ENCODE peak calls at places on chromosomes 5 and 9, in eight cellular contexts. One of them, this sample, is unnamed.

GRCh38 chr5:168328804-168329203 is 37.4 kb downstream of the WWC1 start:
- DNase-seq in foreskin fibroblast: no peak
- DNase-seq in bronchial epithelial cell: no peak
- DNase-seq in brain microvascular endothelial cell: no peak
- DNase-seq in AG10803: no peak
- DNase-seq in A549: peak
- DNase-seq in Peyer's patch: no peak
- DNase-seq in kidney epithelial cell: no peak
- DNase-seq in this sample: no peak

GRCh38 chr5:64462391-64462790 is 43.4 kb upstream of the RGS7BP start:
- DNase-seq in foreskin fibroblast: no peak
- DNase-seq in bronchial epithelial cell: no peak
- DNase-seq in brain microvascular endothelial cell: no peak
- DNase-seq in AG10803: no peak
- DNase-seq in A549: no peak
- DNase-seq in Peyer's patch: no peak
- DNase-seq in kidney epithelial cell: no peak
- DNase-seq in this sample: no peak

GRCh38 chr5:52870448-52870847 is 82.7 kb downstream of the ITGA1 start:
- DNase-seq in foreskin fibroblast: peak
- DNase-seq in bronchial epithelial cell: peak
- DNase-seq in brain microvascular endothelial cell: peak
- DNase-seq in AG10803: peak
- DNase-seq in A549: peak
- DNase-seq in Peyer's patch: no peak
- DNase-seq in kidney epithelial cell: peak
- DNase-seq in this sample: no peak

GRCh38 chr5:151451626-151452520 is 4.5 kb downstream of the SLC36A1 start:
- DNase-seq in foreskin fibroblast: peak
- DNase-seq in bronchial epithelial cell: peak
- DNase-seq in brain microvascular endothelial cell: peak
- DNase-seq in AG10803: peak
- DNase-seq in A549: peak
- DNase-seq in Peyer's patch: no peak
- DNase-seq in kidney epithelial cell: no peak
- DNase-seq in this sample: no peak

GRCh38 chr5:157303667-157304327 is 37.9 kb downstream of the CYFIP2 start:
- DNase-seq in foreskin fibroblast: no peak
- DNase-seq in bronchial epithelial cell: no peak
- DNase-seq in brain microvascular endothelial cell: no peak
- DNase-seq in AG10803: no peak
- DNase-seq in A549: peak
- DNase-seq in Peyer's patch: no peak
- DNase-seq in kidney epithelial cell: no peak
- DNase-seq in this sample: no peak

GRCh38 chr9:130258999-130259398 is 6.6 kb upstream of the HMCN2 start:
- DNase-seq in foreskin fibroblast: no peak
- DNase-seq in bronchial epithelial cell: no peak
- DNase-seq in brain microvascular endothelial cell: no peak
- DNase-seq in AG10803: no peak
- DNase-seq in A549: no peak
- DNase-seq in Peyer's patch: no peak
- DNase-seq in kidney epithelial cell: no peak
- DNase-seq in this sample: no peak

GRCh38 chr5:174325441-174325840 is 279.9 kb downstream of the NSG2 start:
- DNase-seq in foreskin fibroblast: no peak
- DNase-seq in bronchial epithelial cell: no peak
- DNase-seq in brain microvascular endothelial cell: no peak
- DNase-seq in AG10803: no peak
- DNase-seq in A549: no peak
- DNase-seq in Peyer's patch: no peak
- DNase-seq in kidney epithelial cell: no peak
- DNase-seq in this sample: no peak

GRCh38 chr5:98605010-98605425 is 168.4 kb upstream of the RGMB start:
- DNase-seq in foreskin fibroblast: peak
- DNase-seq in bronchial epithelial cell: peak
- DNase-seq in brain microvascular endothelial cell: peak
- DNase-seq in AG10803: no peak
- DNase-seq in A549: no peak
- DNase-seq in Peyer's patch: no peak
- DNase-seq in kidney epithelial cell: no peak
- DNase-seq in this sample: peak

GRCh38 chr9:77016526-77017504 is 2.6 kb upstream of the FOXB2 start:
- DNase-seq in foreskin fibroblast: no peak
- DNase-seq in bronchial epithelial cell: no peak
- DNase-seq in brain microvascular endothelial cell: no peak
- DNase-seq in AG10803: no peak
- DNase-seq in A549: no peak
- DNase-seq in Peyer's patch: no peak
- DNase-seq in kidney epithelial cell: no peak
- DNase-seq in this sample: no peak

GRCh38 chr9:6931913-6932312 is 174.1 kb downstream of the KDM4C start:
- DNase-seq in foreskin fibroblast: peak
- DNase-seq in bronchial epithelial cell: peak
- DNase-seq in brain microvascular endothelial cell: peak
- DNase-seq in AG10803: peak
- DNase-seq in A549: peak
- DNase-seq in Peyer's patch: no peak
- DNase-seq in kidney epithelial cell: peak
- DNase-seq in this sample: peak

GRCh38 chr5:93902288-93902687 is 160.9 kb upstream of the POU5F2 start:
- DNase-seq in foreskin fibroblast: no peak
- DNase-seq in bronchial epithelial cell: no peak
- DNase-seq in brain microvascular endothelial cell: no peak
- DNase-seq in AG10803: no peak
- DNase-seq in A549: no peak
- DNase-seq in Peyer's patch: no peak
- DNase-seq in kidney epithelial cell: no peak
- DNase-seq in this sample: no peak

GRCh38 chr5:172403822-172404221 is 50.5 kb downstream of the SH3PXD2B start:
- DNase-seq in foreskin fibroblast: no peak
- DNase-seq in bronchial epithelial cell: no peak
- DNase-seq in brain microvascular endothelial cell: no peak
- DNase-seq in AG10803: no peak
- DNase-seq in A549: no peak
- DNase-seq in Peyer's patch: no peak
- DNase-seq in kidney epithelial cell: no peak
- DNase-seq in this sample: no peak

GRCh38 chr5:128144491-128144890 is 60.9 kb downstream of the SLC12A2 start:
- DNase-seq in foreskin fibroblast: no peak
- DNase-seq in bronchial epithelial cell: no peak
- DNase-seq in brain microvascular endothelial cell: peak
- DNase-seq in AG10803: peak
- DNase-seq in A549: no peak
- DNase-seq in Peyer's patch: no peak
- DNase-seq in kidney epithelial cell: peak
- DNase-seq in this sample: no peak

GRCh38 chr9:85290019-85290418 is 451.7 kb downstream of the AGTPBP1 start:
- DNase-seq in foreskin fibroblast: no peak
- DNase-seq in bronchial epithelial cell: no peak
- DNase-seq in brain microvascular endothelial cell: no peak
- DNase-seq in AG10803: no peak
- DNase-seq in A549: no peak
- DNase-seq in Peyer's patch: no peak
- DNase-seq in kidney epithelial cell: no peak
- DNase-seq in this sample: no peak

GRCh38 chr9:137353223-137354152 is 51.4 kb upstream of the NRARP start:
- DNase-seq in foreskin fibroblast: no peak
- DNase-seq in bronchial epithelial cell: no peak
- DNase-seq in brain microvascular endothelial cell: no peak
- DNase-seq in AG10803: no peak
- DNase-seq in A549: no peak
- DNase-seq in Peyer's patch: no peak
- DNase-seq in kidney epithelial cell: no peak
- DNase-seq in this sample: no peak

GRCh38 chr9:136857166-136857565 is 5.0 kb downstream of the MAMDC4 start:
- DNase-seq in foreskin fibroblast: no peak
- DNase-seq in bronchial epithelial cell: no peak
- DNase-seq in brain microvascular endothelial cell: no peak
- DNase-seq in AG10803: no peak
- DNase-seq in A549: no peak
- DNase-seq in Peyer's patch: no peak
- DNase-seq in kidney epithelial cell: no peak
- DNase-seq in this sample: no peak

GRCh38 chr5:92328584-92329259 is 945.6 kb upstream of the ARRDC3 start:
- DNase-seq in foreskin fibroblast: peak
- DNase-seq in bronchial epithelial cell: no peak
- DNase-seq in brain microvascular endothelial cell: no peak
- DNase-seq in AG10803: no peak
- DNase-seq in A549: no peak
- DNase-seq in Peyer's patch: no peak
- DNase-seq in kidney epithelial cell: no peak
- DNase-seq in this sample: no peak

GRCh38 chr5:2014058-2014610 is 131.4 kb upstream of the IRX4 start:
- DNase-seq in foreskin fibroblast: no peak
- DNase-seq in bronchial epithelial cell: no peak
- DNase-seq in brain microvascular endothelial cell: no peak
- DNase-seq in AG10803: no peak
- DNase-seq in A549: no peak
- DNase-seq in Peyer's patch: no peak
- DNase-seq in kidney epithelial cell: no peak
- DNase-seq in this sample: no peak

GRCh38 chr9:21966140-21966851 is 27.9 kb downstream of the CDKN2A start:
- DNase-seq in foreskin fibroblast: no peak
- DNase-seq in bronchial epithelial cell: no peak
- DNase-seq in brain microvascular endothelial cell: no peak
- DNase-seq in AG10803: no peak
- DNase-seq in A549: no peak
- DNase-seq in Peyer's patch: no peak
- DNase-seq in kidney epithelial cell: no peak
- DNase-seq in this sample: no peak

GRCh38 chr9:14400658-14400995 is 86.7 kb upstream of the NFIB start:
- DNase-seq in foreskin fibroblast: peak
- DNase-seq in bronchial epithelial cell: peak
- DNase-seq in brain microvascular endothelial cell: peak
- DNase-seq in AG10803: peak
- DNase-seq in A549: peak
- DNase-seq in Peyer's patch: no peak
- DNase-seq in kidney epithelial cell: no peak
- DNase-seq in this sample: peak

GRCh38 chr5:34957299-34957698 is 27.9 kb downstream of the DNAJC21 start:
- DNase-seq in foreskin fibroblast: peak
- DNase-seq in bronchial epithelial cell: no peak
- DNase-seq in brain microvascular endothelial cell: no peak
- DNase-seq in AG10803: peak
- DNase-seq in A549: no peak
- DNase-seq in Peyer's patch: no peak
- DNase-seq in kidney epithelial cell: no peak
- DNase-seq in this sample: peak

GRCh38 chr5:34959323-34959722 is 30.0 kb downstream of the DNAJC21 start:
- DNase-seq in foreskin fibroblast: peak
- DNase-seq in bronchial epithelial cell: peak
- DNase-seq in brain microvascular endothelial cell: peak
- DNase-seq in AG10803: peak
- DNase-seq in A549: no peak
- DNase-seq in Peyer's patch: no peak
- DNase-seq in kidney epithelial cell: peak
- DNase-seq in this sample: peak

GRCh38 chr5:34957857-34958690 is 28.7 kb downstream of the DNAJC21 start:
- DNase-seq in foreskin fibroblast: peak
- DNase-seq in bronchial epithelial cell: peak
- DNase-seq in brain microvascular endothelial cell: peak
- DNase-seq in AG10803: peak
- DNase-seq in A549: peak
- DNase-seq in Peyer's patch: no peak
- DNase-seq in kidney epithelial cell: no peak
- DNase-seq in this sample: peak
- TF ChIP-seq CTCF in foreskin fibroblast: peak
- TF ChIP-seq CTCF in bronchial epithelial cell: peak
- TF ChIP-seq CTCF in brain microvascular endothelial cell: peak
- TF ChIP-seq CTCF in AG10803: peak
- TF ChIP-seq CTCF in A549: peak
- TF ChIP-seq CTCF in Peyer's patch: peak
- TF ChIP-seq CTCF in kidney epithelial cell: peak
- TF ChIP-seq CTCF in this sample: peak

GRCh38 chr9:29208670-29209069 is 1635.4 kb upstream of the C9orf72 start:
- DNase-seq in foreskin fibroblast: no peak
- DNase-seq in bronchial epithelial cell: no peak
- DNase-seq in brain microvascular endothelial cell: no peak
- DNase-seq in AG10803: no peak
- DNase-seq in A549: peak
- DNase-seq in Peyer's patch: no peak
- DNase-seq in kidney epithelial cell: no peak
- DNase-seq in this sample: no peak
- H3K4me3 ChIP-seq in foreskin fibroblast: no peak
- H3K4me3 ChIP-seq in bronchial epithelial cell: no peak
- H3K4me3 ChIP-seq in brain microvascular endothelial cell: no peak
- H3K4me3 ChIP-seq in AG10803: no peak
- H3K4me3 ChIP-seq in A549: no peak
- H3K4me3 ChIP-seq in Peyer's patch: no peak
- H3K4me3 ChIP-seq in kidney epithelial cell: no peak
- H3K4me3 ChIP-seq in this sample: no peak

DNA sequence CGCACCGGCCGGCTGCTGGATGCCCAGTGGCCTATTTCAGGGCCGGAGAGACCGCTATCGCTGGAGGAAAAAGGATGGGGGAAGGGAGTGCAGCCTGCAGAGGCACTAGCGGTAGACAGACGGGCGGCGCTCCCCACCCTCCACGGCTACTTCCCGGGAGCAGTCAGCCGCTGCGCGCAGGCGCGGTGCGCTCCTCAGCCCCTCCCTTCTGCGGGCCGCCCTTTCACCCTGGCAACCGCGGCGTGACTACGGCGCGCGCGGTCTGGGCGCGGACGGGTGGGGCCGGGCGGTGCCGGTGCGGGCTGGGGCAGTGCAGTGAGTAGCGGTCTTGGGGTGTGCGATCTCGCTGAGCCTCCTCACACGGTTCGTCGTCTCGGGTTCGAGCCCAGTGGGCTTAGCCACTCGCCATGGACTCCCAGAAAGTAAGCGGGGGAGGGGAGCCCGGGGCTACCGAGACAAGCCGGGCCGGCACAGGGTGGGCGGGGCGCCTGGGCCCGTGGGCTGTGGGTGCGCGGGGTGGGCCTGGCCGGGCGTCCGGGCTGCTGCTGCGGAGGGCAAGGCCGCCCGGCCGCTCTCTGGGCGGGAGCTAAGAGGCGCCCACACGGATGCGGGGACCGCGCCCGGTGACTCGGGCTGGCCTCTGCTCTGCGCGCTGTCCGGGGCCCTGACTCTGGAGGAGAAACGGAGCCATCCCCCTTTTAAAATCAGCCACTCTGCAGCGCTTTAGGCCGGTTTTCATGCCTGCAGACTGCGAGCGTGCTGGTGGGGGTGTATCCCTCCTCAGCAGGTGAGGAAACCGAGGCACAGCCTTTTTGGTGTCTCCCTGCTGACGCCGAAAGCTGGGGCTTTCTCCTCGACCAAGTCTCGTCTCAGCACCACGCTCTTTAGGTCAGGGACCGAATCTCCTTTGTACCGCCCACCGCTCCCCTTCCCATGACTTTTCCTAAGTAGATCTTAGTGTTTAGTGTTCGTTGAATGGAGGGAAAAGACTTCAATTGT is at the start of gene FSD1L:
- DNase-seq in foreskin fibroblast: peak
- DNase-seq in bronchial epithelial cell: peak
- DNase-seq in brain microvascular endothelial cell: peak
- DNase-seq in AG10803: peak
- DNase-seq in A549: peak
- DNase-seq in Peyer's patch: peak
- DNase-seq in kidney epithelial cell: peak
- DNase-seq in this sample: peak
- TF ChIP-seq CTCF in foreskin fibroblast: no peak
- TF ChIP-seq CTCF in bronchial epithelial cell: peak
- TF ChIP-seq CTCF in brain microvascular endothelial cell: peak
- TF ChIP-seq CTCF in AG10803: peak
- TF ChIP-seq CTCF in A549: no peak
- TF ChIP-seq CTCF in Peyer's patch: peak
- TF ChIP-seq CTCF in kidney epithelial cell: peak
- TF ChIP-seq CTCF in this sample: peak

GRCh38 chr5:56670916-56671315 is 144.4 kb upstream of the MAP3K1 start:
- DNase-seq in foreskin fibroblast: peak
- DNase-seq in bronchial epithelial cell: peak
- DNase-seq in brain microvascular endothelial cell: no peak
- DNase-seq in AG10803: no peak
- DNase-seq in A549: no peak
- DNase-seq in Peyer's patch: no peak
- DNase-seq in kidney epithelial cell: no peak
- DNase-seq in this sample: no peak
- H3K4me3 ChIP-seq in foreskin fibroblast: no peak
- H3K4me3 ChIP-seq in bronchial epithelial cell: no peak
- H3K4me3 ChIP-seq in brain microvascular endothelial cell: no peak
- H3K4me3 ChIP-seq in AG10803: no peak
- H3K4me3 ChIP-seq in A549: no peak
- H3K4me3 ChIP-seq in Peyer's patch: no peak
- H3K4me3 ChIP-seq in kidney epithelial cell: no peak
- H3K4me3 ChIP-seq in this sample: no peak